ENCODE peak calls at places on chromosomes 3 and 15, in five cellular contexts. Y is B cell, S is H9, I is breast epithelium, L is Peyer's patch. E is an unnamed sample.

GRCh38 chr3:30538787-30539186 is 67.6 kb upstream of the TGFBR2 start:
- DNase-seq in S (no peak), Y (no peak), L (no peak), I (no peak), E (no peak)

GRCh38 chr15:62089616-62090015 is 22.8 kb downstream of the C2CD4A start:
- DNase-seq in I (no peak), S (no peak), Y (no peak), L (no peak), E (no peak)

GRCh38 chr3:24533557-24534193 is 39.0 kb upstream of the THRB start:
- DNase-seq in Y (no peak), S (no peak), I (no peak), L (no peak), E (no peak)

GRCh38 chr15:55789066-55789660 is 46.2 kb upstream of the PRTG start:
- DNase-seq in Y (peak; percentile 13), L (peak; percentile 16), I (no peak), S (peak; percentile 68), E (no peak)

GRCh38 chr3:149547413-149547812 is 72.9 kb downstream of the TM4SF4 start:
- DNase-seq in L (no peak), Y (no peak), I (no peak), S (no peak), E (no peak)

GRCh38 chr3:143166376-143166775 is 46.8 kb downstream of the CHST2 start:
- DNase-seq in Y (no peak), L (no peak), S (no peak), I (no peak), E (no peak)

GRCh38 chr3:193857996-193858395 is 265.0 kb downstream of the OPA1 start:
- DNase-seq in L (no peak), S (no peak), I (no peak), Y (no peak), E (no peak)

GRCh38 chr3:141237701-141238521 is 6.3 kb downstream of the PXYLP1 start:
- DNase-seq in S (no peak), Y (no peak), L (no peak), I (no peak), E (no peak)

GRCh38 chr3:144272715-144273114 is 301.1 kb downstream of the DIPK2A start:
- DNase-seq in I (no peak), L (no peak), S (no peak), Y (no peak), E (no peak)

GRCh38 chr3:48563382-48563918 is at the start of gene UCN2:
- DNase-seq in Y (no peak), I (no peak), L (no peak), S (no peak), E (no peak)

GRCh38 chr15:90004252-90004651 is 3.1 kb downstream of the ZNF710 start:
- DNase-seq in S (no peak), Y (no peak), I (no peak), L (no peak), E (no peak)

GRCh38 chr3:162292409-162292808 is 795.8 kb downstream of the OTOL1 start:
- DNase-seq in Y (no peak), I (no peak), S (no peak), L (no peak), E (no peak)

GRCh38 chr15:61946778-61947177 is 113.5 kb downstream of the VPS13C start:
- DNase-seq in I (no peak), L (no peak), Y (no peak), S (no peak), E (no peak)

GRCh38 chr3:14468621-14468981 is 66.2 kb downstream of the SLC6A6 start:
- DNase-seq in I (no peak), S (no peak), Y (no peak), L (no peak), E (no peak)

GRCh38 chr3:56801151-56801596 is 575 bp downstream of the ARHGEF3 start:
- DNase-seq in S (peak; percentile 31), Y (no peak), I (no peak), L (peak; percentile 35), E (no peak)

GRCh38 chr15:71697999-71698398 is 112.4 kb upstream of the NR2E3 start:
- DNase-seq in L (no peak), I (no peak), S (no peak), Y (no peak), E (no peak)
- TF ChIP-seq CTCF in L (no peak), I (no peak), S (no peak), Y (no peak), E (no peak)

GRCh38 chr3:191417457-191417729 is 43.6 kb upstream of the PYDC2 start:
- DNase-seq in Y (no peak), I (no peak), L (no peak), S (no peak), E (no peak)
- TF ChIP-seq CTCF in Y (no peak), I (no peak), L (no peak), S (no peak), E (no peak)

GRCh38 chr15:26974120-26974780 is 3.3 kb downstream of the GABRG3 start:
- DNase-seq in S (peak; percentile 64), I (no peak), L (no peak), Y (no peak), E (no peak)
- TF ChIP-seq CTCF in S (peak; percentile 82), I (no peak), L (no peak), Y (no peak), E (peak; percentile 70)

DNA sequence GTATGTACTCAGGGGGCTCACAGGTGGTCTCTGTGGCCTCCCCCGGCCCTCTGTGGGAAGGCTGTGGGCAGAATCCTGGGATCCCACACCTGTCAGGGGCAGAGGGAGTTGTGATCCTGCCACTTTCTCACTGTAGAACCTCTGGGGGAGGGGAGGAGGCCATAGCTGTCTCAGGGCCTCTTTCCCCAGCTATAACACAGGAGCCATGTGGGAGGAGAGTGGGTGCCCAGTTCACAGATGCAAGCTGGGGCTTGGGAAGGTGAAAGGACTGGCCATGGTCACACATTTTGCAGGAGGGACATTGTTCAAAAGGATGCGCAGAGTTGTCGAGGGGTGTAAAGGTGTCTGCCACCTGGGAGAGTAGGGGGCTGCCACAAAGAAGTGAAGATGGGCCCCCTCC is 11.7 kb downstream of the MAPKAPK3 start:
- DNase-seq in I (no peak), L (no peak), S (no peak), Y (no peak), E (no peak)
- TF ChIP-seq CTCF in I (no peak), L (no peak), S (no peak), Y (no peak), E (no peak)

GRCh38 chr15:71810256-71811035 is at the start of gene NR2E3:
- DNase-seq in S (no peak), I (no peak), Y (no peak), L (no peak), E (no peak)

GRCh38 chr15:71811752-71812735 is 1.7 kb downstream of the NR2E3 start:
- DNase-seq in Y (no peak), S (no peak), L (no peak), I (no peak), E (no peak)

GRCh38 chr15:71812966-71813722 is 2.8 kb downstream of the NR2E3 start:
- DNase-seq in Y (no peak), L (no peak), I (no peak), S (no peak), E (no peak)

GRCh38 chr15:71809346-71809745 is 1.0 kb upstream of the NR2E3 start:
- DNase-seq in S (no peak), I (no peak), L (no peak), Y (no peak), E (no peak)

DNA sequence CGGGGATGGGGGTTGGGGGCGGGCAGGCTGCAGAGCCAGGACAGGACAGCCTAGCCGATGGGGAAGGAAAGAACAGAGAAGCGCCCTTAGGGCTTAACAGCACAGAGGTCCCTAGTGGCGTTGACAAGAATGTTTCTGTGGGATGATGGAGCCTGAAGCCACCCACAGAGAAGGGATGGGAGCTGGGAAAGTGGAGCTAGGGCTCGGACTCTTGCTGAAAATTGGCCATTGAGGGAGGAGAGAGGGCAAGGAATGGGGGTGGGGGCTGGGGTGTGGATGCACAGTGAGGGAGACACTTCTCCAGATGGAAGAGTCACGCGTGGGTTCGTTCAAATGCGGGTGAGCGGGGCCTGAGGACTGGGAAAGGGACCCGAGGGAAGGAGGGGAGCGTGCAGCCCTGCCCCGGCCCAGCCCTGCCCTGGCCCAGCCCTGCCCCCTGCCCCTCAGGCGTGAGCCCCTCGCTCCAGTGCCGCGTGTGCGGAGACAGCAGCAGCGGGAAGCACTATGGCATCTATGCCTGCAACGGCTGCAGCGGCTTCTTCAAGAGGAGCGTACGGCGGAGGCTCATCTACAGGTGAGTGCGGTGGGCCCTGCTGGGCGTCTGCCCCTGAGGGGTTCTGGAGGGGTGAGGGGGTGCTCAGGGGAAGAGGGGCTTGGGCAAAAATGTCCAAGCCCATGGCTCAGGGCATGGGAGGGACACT is 832 bp downstream of the NR2E3 start:
- DNase-seq in I (no peak), Y (no peak), L (no peak), S (no peak), E (no peak)
- TF ChIP-seq CTCF in I (no peak), Y (no peak), L (no peak), S (no peak), E (no peak)

DNA sequence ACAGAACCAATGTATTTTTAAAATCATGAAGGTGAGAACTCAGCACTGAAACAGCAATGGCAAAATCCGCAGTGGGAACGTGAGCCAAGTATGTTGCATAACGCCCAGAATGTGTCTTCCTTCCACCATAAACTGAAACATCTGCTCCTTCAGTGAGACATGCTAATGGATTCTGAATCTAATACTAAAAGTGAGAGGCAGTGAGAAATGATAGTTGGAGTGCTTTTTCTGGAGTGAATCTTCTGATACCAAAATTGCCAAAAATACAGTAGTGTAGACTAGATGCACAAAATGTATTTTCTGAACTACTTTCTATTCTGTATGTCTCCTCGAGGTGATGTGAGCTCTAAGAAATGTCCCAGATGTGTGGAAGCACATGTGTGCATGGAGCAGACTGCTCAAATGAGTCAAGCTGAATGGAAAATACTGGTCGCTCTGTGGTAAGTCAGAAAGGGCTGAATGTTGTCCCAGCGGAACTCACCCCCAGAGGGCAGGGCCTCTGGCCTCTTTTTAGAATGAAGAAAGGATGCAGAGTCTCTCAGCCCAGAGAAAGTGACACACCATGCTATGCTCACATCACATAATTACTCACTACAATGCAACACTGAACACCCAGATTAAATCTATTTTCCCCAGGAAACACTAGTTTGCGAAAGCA is 73.0 kb downstream of the ATP10A start:
- DNase-seq in L (no peak), I (no peak), S (no peak), Y (no peak), E (no peak)
- TF ChIP-seq CTCF in L (no peak), I (no peak), S (peak; percentile 32), Y (no peak), E (no peak)

DNA sequence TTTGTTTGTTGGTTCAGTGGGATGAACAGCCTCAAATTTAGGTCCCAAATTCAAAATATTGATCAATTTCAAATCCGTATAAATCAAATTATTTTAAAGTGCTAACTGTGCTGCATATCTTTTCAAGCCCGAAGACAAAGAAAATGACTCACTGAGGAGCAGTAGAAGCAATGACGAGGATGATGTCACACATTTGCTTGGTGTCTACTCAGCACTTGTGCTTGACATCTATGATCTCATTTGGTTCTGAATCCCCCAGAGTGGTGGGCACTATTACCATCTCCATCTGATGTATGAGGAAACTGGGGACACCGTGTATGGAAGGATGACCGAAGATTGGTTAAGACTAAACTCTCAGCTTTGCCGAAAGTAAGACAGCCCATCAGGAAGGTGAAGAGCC is 136.5 kb upstream of the CHRNA7 start:
- DNase-seq in Y (no peak), L (no peak), I (no peak), S (no peak), E (no peak)
- TF ChIP-seq CTCF in Y (no peak), L (no peak), I (no peak), S (no peak), E (no peak)